ENCODE peak calls at places on chromosomes 16 and 17, in five cellular contexts. I is erythroblast; B is occipital lobe; Q is effector memory CD4-positive, alpha-beta T cell; H is NCI-H1092 treated with DMSO at 0.1 percent for 48 hours. D is an unnamed sample.

GRCh38 chr17:17433260-17433659 is 43.5 kb upstream of the MED9 start:
- DNase-seq in I (no peak), B (no peak), Q (no peak), H (no peak), D (no peak)

GRCh38 chr16:1299012-1299867 is 10.2 kb upstream of the UBE2I start:
- DNase-seq in I (no peak), B (no peak), Q (no peak), H (no peak), D (no peak)

GRCh38 chr17:21005803-21006202 is 37.0 kb downstream of the USP22 start:
- DNase-seq in I (no peak), B (no peak), Q (no peak), H (no peak), D (no peak)

GRCh38 chr16:87054856-87055255 is 262.3 kb downstream of the C16orf95 start:
- DNase-seq in I (no peak), B (no peak), Q (no peak), H (no peak), D (no peak)

GRCh38 chr16:1964506-1965471 is at the start of gene RPS2:
- DNase-seq in I (peak; percentile 99), B (peak; percentile 97), Q (peak; percentile 99), H (peak; percentile 99), D (peak; percentile 99)

GRCh38 chr17:72394531-72394930 is 273.7 kb downstream of the SOX9 start:
- DNase-seq in I (no peak), B (no peak), Q (no peak), H (no peak), D (no peak)

GRCh38 chr17:81684442-81684911 is 666 bp downstream of the HGS start:
- DNase-seq in I (peak; percentile 64), B (no peak), Q (no peak), H (no peak), D (no peak)

GRCh38 chr16:26787924-26788323 is 278.8 kb upstream of the C16orf82 start:
- DNase-seq in I (no peak), B (no peak), Q (no peak), H (no peak), D (no peak)

GRCh38 chr16:27906883-27907282 is 156.6 kb downstream of the GSG1L start:
- DNase-seq in I (no peak), B (no peak), Q (no peak), H (no peak), D (no peak)

GRCh38 chr16:75502916-75503605 is 7.8 kb upstream of the CHST6 start:
- DNase-seq in I (no peak), B (no peak), Q (no peak), H (no peak), D (no peak)

GRCh38 chr17:1294157-1294717 is 14.8 kb downstream of the TRARG1 start:
- DNase-seq in I (no peak), B (no peak), Q (peak; percentile 82), H (no peak), D (peak; percentile 78)

GRCh38 chr16:15951852-15952251 is 2.4 kb downstream of the ABCC1 start:
- DNase-seq in I (no peak), B (no peak), Q (no peak), H (no peak), D (no peak)

GRCh38 chr16:19118938-19119431 is 5.2 kb downstream of the ITPRIPL2 start:
- DNase-seq in I (peak; percentile 44), B (peak; percentile 31), Q (no peak), H (no peak), D (no peak)

GRCh38 chr17:52604105-52604504 is 445.6 kb upstream of the CA10 start:
- DNase-seq in I (no peak), B (no peak), Q (no peak), H (no peak), D (no peak)

GRCh38 chr17:65794572-65794971 is 233.1 kb upstream of the AXIN2 start:
- DNase-seq in I (no peak), B (no peak), Q (no peak), H (peak; percentile 8), D (no peak)

GRCh38 chr17:29347831-29348281 is 42.3 kb upstream of the TAOK1 start:
- DNase-seq in I (no peak), B (no peak), Q (no peak), H (no peak), D (no peak)

GRCh38 chr17:44785921-44786320 is 27.1 kb downstream of the ADAM11 start:
- DNase-seq in I (no peak), B (no peak), Q (no peak), H (no peak), D (no peak)

GRCh38 chr17:49513616-49514373 is 18.7 kb downstream of the NGFR start:
- DNase-seq in I (no peak), B (no peak), Q (no peak), H (no peak), D (no peak)

GRCh38 chr17:63477471-63478440 is 895 bp downstream of the ACE start:
- DNase-seq in I (no peak), B (no peak), Q (no peak), H (peak; percentile 66), D (no peak)

GRCh38 chr17:12730931-12731521 is 58.3 kb upstream of the ARHGAP44 start:
- DNase-seq in I (no peak), B (peak; percentile 11), Q (no peak), H (no peak), D (no peak)

GRCh38 chr17:44197980-44198720 is 1.5 kb downstream of the ATXN7L3 start:
- DNase-seq in I (peak; percentile 74), B (peak; percentile 16), Q (no peak), H (no peak), D (no peak)

GRCh38 chr17:76036497-76037380 is 9.6 kb upstream of the EVPL start:
- DNase-seq in I (no peak), B (no peak), Q (no peak), H (no peak), D (no peak)

GRCh38 chr16:65415460-65415859 is 293.6 kb upstream of the CDH11 start:
- DNase-seq in I (no peak), B (no peak), Q (no peak), H (no peak), D (no peak)

GRCh38 chr17:7294614-7295153 is at the start of gene YBX2:
- DNase-seq in I (peak; percentile 76), B (no peak), Q (peak; percentile 63), H (peak; percentile 77), D (peak; percentile 52)

GRCh38 chr16:64823676-64824075 is 298.2 kb downstream of the CDH11 start:
- DNase-seq in I (no peak), B (no peak), Q (no peak), H (no peak), D (no peak)

GRCh38 chr16:85445779-85446222 is 167.3 kb upstream of the GSE1 start:
- DNase-seq in I (no peak), B (no peak), Q (no peak), H (peak; percentile 86), D (no peak)

GRCh38 chr16:89357460-89357859 is 132.9 kb downstream of the ANKRD11 start:
- DNase-seq in I (peak; percentile 38), B (peak; percentile 36), Q (no peak), H (no peak), D (no peak)